ENCODE peak calls at places on chromosomes 13 and 19, in six cellular contexts. Y, M, K, Z, B and R are unnamed samples.
A peak's percentile ranks its signal among the peaks of the same experiment; 100 is the strongest.

GRCh38 chr13:109396266-109396665 is 390.1 kb downstream of the IRS2 start:
- DNase-seq in M (no peak), K (no peak), Y (no peak), B (no peak), Z (no peak), R (no peak)

GRCh38 chr19:5046339-5047039 is 77.6 kb downstream of the KDM4B start:
- DNase-seq in Z (no peak), K (no peak), Y (peak; percentile 80), B (peak; percentile 81), M (no peak), R (no peak)

GRCh38 chr13:47114030-47114429 is 217.2 kb upstream of the HTR2A start:
- DNase-seq in K (no peak), Y (no peak), M (no peak), Z (no peak), B (no peak), R (no peak)

GRCh38 chr19:7561229-7561806 is 25.8 kb downstream of the PNPLA6 start:
- DNase-seq in Z (no peak), B (no peak), K (no peak), M (no peak), Y (no peak), R (no peak)

GRCh38 chr19:2612619-2613249 is 89.8 kb downstream of the GNG7 start:
- DNase-seq in Z (no peak), B (no peak), K (no peak), Y (no peak), M (no peak), R (no peak)

GRCh38 chr13:22625691-22626090 is 555.1 kb upstream of the SGCG start:
- DNase-seq in M (no peak), B (no peak), Y (no peak), K (no peak), Z (no peak), R (no peak)

GRCh38 chr19:17210296-17210695 is 4.9 kb upstream of the USE1 start:
- DNase-seq in K (no peak), M (no peak), B (no peak), Z (no peak), Y (no peak), R (no peak)

GRCh38 chr13:75226755-75227435 is 255.1 kb downstream of the TBC1D4 start:
- DNase-seq in M (no peak), K (no peak), Z (no peak), B (no peak), Y (no peak), R (no peak)

GRCh38 chr13:97127842-97128241 is 94.3 kb upstream of the MBNL2 start:
- DNase-seq in Y (no peak), Z (no peak), K (no peak), B (no peak), M (no peak), R (no peak)

GRCh38 chr19:56837492-56837891 is 3.0 kb downstream of the PEG3 start:
- DNase-seq in M (no peak), B (no peak), Y (peak; percentile 27), Z (peak; percentile 66), K (no peak), R (no peak)

GRCh38 chr19:9046694-9047093 is 36.5 kb upstream of the MUC16 start:
- DNase-seq in Z (no peak), K (no peak), Y (no peak), B (no peak), M (no peak), R (no peak)

GRCh38 chr19:46928951-46929350 is 68.2 kb downstream of the ARHGAP35 start:
- DNase-seq in K (no peak), Y (no peak), M (no peak), Z (no peak), B (no peak), R (no peak)

GRCh38 chr19:45497791-45498190 is 452 bp upstream of the PPM1N start:
- DNase-seq in Y (no peak), B (no peak), K (no peak), Z (no peak), M (no peak), R (no peak)

GRCh38 chr13:77511552-77511951 is 24.0 kb upstream of the SCEL start:
- DNase-seq in Z (no peak), Y (no peak), K (no peak), B (no peak), M (no peak), R (no peak)

GRCh38 chr19:27735314-27735713 is 1477.6 kb downstream of the UQCRFS1 start:
- DNase-seq in Y (no peak), M (no peak), Z (no peak), K (no peak), B (no peak), R (no peak)

GRCh38 chr13:31119966-31120733 is 41.6 kb downstream of the HSPH1 start:
- DNase-seq in K (no peak), B (no peak), Z (no peak), Y (no peak), M (no peak), R (no peak)

GRCh38 chr19:4081441-4082129 is 14.9 kb upstream of the ZBTB7A start:
- DNase-seq in M (no peak), Y (peak; percentile 54), Z (no peak), K (no peak), B (no peak), R (no peak)

GRCh38 chr13:107271226-107271625 is 703.3 kb upstream of the ARGLU1 start:
- DNase-seq in Z (peak; percentile 33), Y (no peak), M (no peak), B (no peak), K (no peak), R (no peak)

GRCh38 chr19:1648926-1649541 is 3.4 kb downstream of the TCF3 start:
- DNase-seq in Z (no peak), B (peak; percentile 68), M (no peak), K (no peak), Y (no peak), R (no peak)

GRCh38 chr13:44792096-44792495 is 197.2 kb downstream of the NUFIP1 start:
- DNase-seq in K (no peak), B (no peak), Z (no peak), M (no peak), Y (no peak), R (no peak)

GRCh38 chr19:9150650-9151049 is 10.5 kb downstream of the ZNF317 start:
- DNase-seq in Y (no peak), K (no peak), B (no peak), Z (no peak), M (no peak), R (no peak)

GRCh38 chr13:59633290-59633689 is 530.4 kb downstream of the DIAPH3 start:
- DNase-seq in Y (no peak), K (no peak), B (no peak), Z (no peak), M (no peak), R (no peak)

GRCh38 chr19:53308339-53308811 is 25.2 kb upstream of the ZNF845 start:
- DNase-seq in Z (no peak), M (no peak), K (no peak), Y (no peak), B (no peak), R (no peak)

GRCh38 chr13:27791146-27791900 is 960 bp upstream of the GSX1 start:
- DNase-seq in B (no peak), Y (no peak), K (no peak), Z (no peak), M (no peak), R (no peak)

GRCh38 chr13:107927557-107927956 is 287.8 kb downstream of the LIG4 start:
- DNase-seq in K (no peak), B (no peak), M (no peak), Z (no peak), Y (no peak), R (no peak)

GRCh38 chr19:19109601-19110000 is 28.7 kb downstream of the TMEM161A start:
- DNase-seq in M (no peak), K (no peak), Z (no peak), Y (no peak), B (no peak), R (no peak)

GRCh38 chr19:1690570-1691307 is 38.3 kb upstream of the TCF3 start:
- DNase-seq in Y (peak; percentile 64), B (peak; percentile 91), K (peak; percentile 14), M (peak; percentile 18), Z (peak; percentile 38), R (peak; percentile 62)

DNA sequence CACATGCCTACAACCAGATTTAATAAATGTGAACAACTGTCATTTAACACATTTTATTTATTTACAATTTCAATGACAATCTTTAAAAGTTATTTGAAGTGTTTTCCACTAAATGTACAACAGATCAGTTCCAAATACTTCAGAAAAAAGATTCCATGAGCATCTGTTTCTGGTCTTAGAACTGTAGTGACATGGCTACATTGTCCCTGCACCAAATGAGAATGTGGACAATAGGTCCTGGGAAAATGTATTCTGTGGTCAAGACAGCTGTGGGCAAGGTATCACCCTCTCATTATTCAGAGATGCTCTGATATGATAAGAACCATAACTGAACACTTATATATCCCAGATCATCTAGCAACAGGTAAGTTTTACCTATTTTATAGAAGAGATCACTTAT is 43.7 kb downstream of the ELF1 start:
- DNase-seq in Z (no peak), Y (no peak), B (no peak), K (no peak), M (no peak), R (no peak)
- H3K4me3 ChIP-seq in Z (no peak overlapping the region), Y (no peak overlapping the region), B (peak overlapping the region; percentile 18), K (no peak overlapping the region), M (peak overlapping the region; percentile 8), R (no peak overlapping the region)

GRCh38 chr19:31344403-31344802 is 4.8 kb downstream of the TSHZ3 start:
- DNase-seq in Y (no peak), K (no peak), Z (no peak), M (no peak), B (no peak), R (no peak)
- H3K4me1 ChIP-seq in Y (no peaks in the 10 kb centered on the region), K (peaks cover 30% of the 10 kb centered on the region), Z (no peaks in the 10 kb centered on the region), M (peaks cover 29% of the 10 kb centered on the region), B (no peaks in the 10 kb centered on the region), R (peaks cover 35% of the 10 kb centered on the region)

GRCh38 chr19:42563352-42564210 is 31.1 kb downstream of the CEACAM8 start:
- DNase-seq in Z (no peak), M (no peak), K (no peak), B (peak; percentile 76), Y (peak; percentile 40), R (no peak)
- H3K4me3 ChIP-seq in Z (no peak overlapping the region), M (no peak overlapping the region), K (no peak overlapping the region), B (no peak overlapping the region), Y (no peak overlapping the region), R (no peak overlapping the region)

GRCh38 chr13:32256243-32256642 is 58.9 kb downstream of the ZAR1L start:
- DNase-seq in B (no peak), K (no peak), M (no peak), Z (no peak), Y (no peak), R (no peak)
- H3K4me1 ChIP-seq in B (no peaks in the 10 kb centered on the region), K (no peaks in the 10 kb centered on the region), M (no peaks in the 10 kb centered on the region), Z (no peaks in the 10 kb centered on the region), Y (no peaks in the 10 kb centered on the region), R (no peaks in the 10 kb centered on the region)

DNA sequence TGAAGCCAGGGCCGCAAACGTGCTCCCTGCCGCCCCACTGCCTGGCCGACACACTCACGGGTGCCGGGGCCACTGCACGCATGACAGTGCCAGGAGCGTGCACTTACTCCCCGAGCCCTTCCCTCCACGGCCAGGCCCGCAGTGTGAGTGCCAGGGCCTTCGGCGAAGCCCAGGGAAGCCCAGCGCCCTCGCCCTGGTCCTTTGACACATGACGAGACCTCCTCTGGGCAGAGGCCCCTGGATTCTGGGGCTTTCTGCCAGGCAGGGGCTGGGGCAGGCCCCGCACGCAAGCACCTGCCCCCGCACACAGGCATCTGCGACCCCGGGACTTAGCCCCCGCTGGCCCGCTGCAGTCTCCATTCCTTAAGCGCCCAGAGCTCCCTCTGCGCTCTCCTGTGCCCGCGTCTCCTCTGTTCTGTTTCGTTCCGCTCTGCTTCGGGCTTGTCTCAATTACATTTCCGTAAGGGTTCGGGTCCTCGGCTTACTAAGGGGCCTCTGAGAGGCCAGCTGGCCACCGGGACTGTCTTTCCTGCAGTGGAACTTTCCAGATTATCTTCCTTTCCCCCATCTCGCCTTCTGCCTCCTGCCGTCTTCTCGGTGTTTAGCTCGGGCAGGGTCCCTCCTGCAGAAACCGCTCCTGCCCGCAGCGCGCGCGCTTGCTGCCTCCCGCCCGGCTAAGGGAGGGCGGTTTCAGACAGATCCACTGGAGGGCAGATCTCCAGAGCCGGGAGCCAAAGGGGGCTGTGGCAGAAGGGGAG is 98.8 kb downstream of the ING1 start:
- DNase-seq in B (no peak), K (no peak), M (no peak), Y (no peak), Z (no peak), R (no peak)
- H3K4me3 ChIP-seq in B (no peak overlapping the region), K (peak overlapping the region; percentile 32), M (no peak overlapping the region), Y (no peak overlapping the region), Z (no peak overlapping the region), R (no peak overlapping the region)